ENCODE peak calls at places on chromosomes 1 and 21, in four cellular contexts. S is astrocyte of the cerebellum, Q is BE2C, U is dorsolateral prefrontal cortex. W is an unnamed sample.
A peak's percentile ranks its signal among the peaks of the same experiment; 100 is the strongest.

GRCh38 chr1:19435851-19436465 is 49.4 kb downstream of the CAPZB start:
- DNase-seq in Q (no peak), U (no peak), S (no peak), W (no peak)

GRCh38 chr1:1304331-1305299 is 3.1 kb downstream of the ACAP3 start:
- DNase-seq in Q (peak; percentile 97), U (peak; percentile 97), S (peak; percentile 15), W (no peak)

GRCh38 chr1:223645903-223646302 is 19.6 kb downstream of the CAPN8 start:
- DNase-seq in U (no peak), S (no peak), Q (no peak), W (no peak)

GRCh38 chr1:159829822-159830455 is 3.3 kb downstream of the SLAMF8 start:
- DNase-seq in U (no peak), Q (peak; percentile 22), S (peak; percentile 26), W (peak; percentile 38)

GRCh38 chr1:174274884-174275283 is 115.6 kb downstream of the RABGAP1L start:
- DNase-seq in Q (no peak), S (no peak), U (no peak), W (no peak)

GRCh38 chr1:15368888-15369287 is 40.8 kb upstream of the EFHD2 start:
- DNase-seq in S (no peak), U (no peak), Q (no peak), W (no peak)

GRCh38 chr1:27528701-27529637 is 39.0 kb upstream of the WASF2 start:
- DNase-seq in S (no peak), U (peak; percentile 69), Q (no peak), W (no peak)

GRCh38 chr21:44740721-44741120 is 29.3 kb upstream of the TSPEAR start:
- DNase-seq in Q (no peak), S (no peak), U (no peak), W (no peak)

GRCh38 chr1:246836647-246837046 is 95.1 kb downstream of the AHCTF1 start:
- DNase-seq in U (no peak), Q (no peak), S (no peak), W (no peak)

GRCh38 chr1:40153073-40153770 is 8.0 kb upstream of the RLF start:
- DNase-seq in S (peak; percentile 59), Q (peak; percentile 6), U (no peak), W (no peak)

GRCh38 chr1:10714337-10715114 is 81.9 kb downstream of the CASZ1 start:
- DNase-seq in Q (no peak), U (no peak), S (peak; percentile 9), W (no peak)

GRCh38 chr1:30617161-30617560 is 106.2 kb downstream of the MATN1 start:
- DNase-seq in Q (no peak), U (no peak), S (no peak), W (no peak)

GRCh38 chr1:44327679-44328491 is 27.2 kb downstream of the ERI3 start:
- DNase-seq in S (peak; percentile 100), Q (peak; percentile 81), U (no peak), W (peak; percentile 100)

GRCh38 chr1:23343246-23344110 is 606 bp downstream of the HNRNPR start:
- DNase-seq in S (no peak), U (no peak), Q (no peak), W (peak; percentile 52)

GRCh38 chr1:175015243-175015642 is 8.0 kb downstream of the MRPS14 start:
- DNase-seq in U (no peak), Q (no peak), S (no peak), W (no peak)

GRCh38 chr1:171965802-171966201 is 124.5 kb downstream of the DNM3 start:
- DNase-seq in U (no peak), S (no peak), Q (no peak), W (no peak)

GRCh38 chr1:112706505-112707216 is at the start of gene RHOC:
- DNase-seq in U (no peak), S (no peak), Q (peak; percentile 78), W (no peak)

GRCh38 chr1:226035915-226036314 is 26.6 kb upstream of the H3-3A start:
- DNase-seq in Q (no peak), U (no peak), S (no peak), W (no peak)

GRCh38 chr1:226038661-226039060 is 23.9 kb upstream of the H3-3A start:
- DNase-seq in Q (no peak), S (no peak), U (no peak), W (no peak)

GRCh38 chr1:226029568-226030225 is 30.6 kb upstream of the SDE2 start:
- DNase-seq in U (no peak), Q (peak; percentile 12), S (no peak), W (no peak)

GRCh38 chr1:226033599-226034390 is 28.7 kb upstream of the H3-3A start:
- DNase-seq in Q (no peak), U (no peak), S (no peak), W (no peak)

GRCh38 chr1:226034482-226034881 is 28.0 kb upstream of the H3-3A start:
- DNase-seq in U (peak; percentile 52), S (peak; percentile 98), Q (peak; percentile 14), W (no peak)
- TF ChIP-seq CTCF in U (no peak), S (no peak), Q (no peak), W (no peak)

GRCh38 chr1:243945727-243946126 is 95.7 kb upstream of the AKT3 start:
- DNase-seq in Q (no peak), S (no peak), U (no peak), W (no peak)

GRCh38 chr1:243946253-243946652 is 96.2 kb upstream of the AKT3 start:
- DNase-seq in U (no peak), S (no peak), Q (no peak), W (no peak)

GRCh38 chr1:243943671-243944428 is 93.8 kb upstream of the AKT3 start:
- DNase-seq in S (no peak), Q (no peak), U (no peak), W (peak; percentile 82)

GRCh38 chr1:243944429-243945160 is 94.6 kb upstream of the AKT3 start:
- DNase-seq in S (no peak), U (no peak), Q (no peak), W (peak; percentile 91)

DNA sequence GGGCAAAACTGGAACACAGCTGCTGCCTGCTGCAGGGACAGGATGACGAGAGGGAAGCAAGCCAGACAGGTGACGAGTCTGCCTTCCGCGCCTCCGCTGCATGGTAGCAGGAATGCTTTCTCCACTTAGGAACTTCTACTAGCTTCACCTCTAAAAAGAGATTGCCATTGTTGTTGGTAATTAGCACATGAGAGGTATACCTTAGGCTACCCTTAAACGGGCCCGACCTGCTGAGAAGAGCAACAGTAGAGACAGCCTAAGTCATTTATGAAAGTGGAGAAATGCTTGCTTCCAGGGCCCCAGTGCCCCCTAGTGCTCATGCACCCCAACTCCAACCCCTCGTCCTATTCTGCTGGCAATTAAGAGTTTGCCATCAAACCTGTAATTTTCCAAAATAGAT is 96.9 kb upstream of the AKT3 start:
- DNase-seq in U (no peak), Q (peak; percentile 28), S (no peak), W (no peak)
- TF ChIP-seq CTCF in U (peak; percentile 28), Q (peak; percentile 62), S (peak; percentile 23), W (peak; percentile 63)

DNA sequence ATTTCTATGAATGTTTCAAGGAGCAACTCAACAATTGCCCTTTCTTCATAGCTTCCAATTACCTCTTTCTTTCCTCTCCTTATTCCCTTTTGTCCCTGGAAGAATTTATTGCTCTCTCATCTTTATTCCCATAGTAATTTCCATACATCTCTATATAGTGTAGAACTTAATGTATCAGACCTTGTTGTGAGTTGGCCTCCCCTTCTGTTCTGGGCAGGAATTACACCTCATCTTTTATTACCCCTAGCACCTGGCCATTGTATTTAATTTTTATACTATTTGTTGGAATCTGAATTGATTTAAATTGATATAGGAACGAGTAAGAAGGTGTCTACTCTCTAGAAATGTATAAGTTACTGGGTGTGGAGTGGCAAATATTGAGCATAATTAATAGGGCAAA is 114.5 kb downstream of the CACHD1 start:
- DNase-seq in S (no peak), U (no peak), Q (no peak), W (no peak)
- TF ChIP-seq CTCF in S (peak; percentile 6), U (no peak), Q (peak; percentile 31), W (peak; percentile 44)

GRCh38 chr1:94463765-94464330 is 45.7 kb downstream of the ABCD3 start:
- DNase-seq in Q (peak; percentile 15), U (no peak), S (peak; percentile 18), W (peak; percentile 41)
- TF ChIP-seq CTCF in Q (peak; percentile 60), U (peak; percentile 64), S (peak; percentile 41), W (peak; percentile 76)

GRCh38 chr1:204152310-204153044 is 633 bp upstream of the ETNK2 start:
- DNase-seq in U (no peak), Q (no peak), S (no peak), W (no peak)
- TF ChIP-seq CTCF in U (no peak), Q (no peak), S (no peak), W (no peak)

GRCh38 chr1:179247923-179248322 is 18.4 kb upstream of the ABL2 start:
- DNase-seq in U (no peak), S (no peak), Q (no peak), W (no peak)

GRCh38 chr1:179252606-179253005 is 23.1 kb upstream of the ABL2 start:
- DNase-seq in U (no peak), Q (no peak), S (no peak), W (no peak)

GRCh38 chr1:179253286-179253972 is 24.0 kb upstream of the ABL2 start:
- DNase-seq in U (no peak), Q (no peak), S (no peak), W (no peak)

GRCh38 chr1:179251675-179252074 is 22.2 kb upstream of the ABL2 start:
- DNase-seq in U (no peak), S (peak; percentile 41), Q (no peak), W (no peak)
- TF ChIP-seq CTCF in U (peak; percentile 35), S (peak; percentile 55), Q (peak; percentile 61), W (peak; percentile 77)

GRCh38 chr21:36589352-36589971 is 109.5 kb upstream of the SIM2 start:
- DNase-seq in S (no peak), Q (peak; percentile 42), U (no peak), W (no peak)
- TF ChIP-seq CTCF in S (peak; percentile 55), Q (peak; percentile 57), U (no peak), W (peak; percentile 80)

DNA sequence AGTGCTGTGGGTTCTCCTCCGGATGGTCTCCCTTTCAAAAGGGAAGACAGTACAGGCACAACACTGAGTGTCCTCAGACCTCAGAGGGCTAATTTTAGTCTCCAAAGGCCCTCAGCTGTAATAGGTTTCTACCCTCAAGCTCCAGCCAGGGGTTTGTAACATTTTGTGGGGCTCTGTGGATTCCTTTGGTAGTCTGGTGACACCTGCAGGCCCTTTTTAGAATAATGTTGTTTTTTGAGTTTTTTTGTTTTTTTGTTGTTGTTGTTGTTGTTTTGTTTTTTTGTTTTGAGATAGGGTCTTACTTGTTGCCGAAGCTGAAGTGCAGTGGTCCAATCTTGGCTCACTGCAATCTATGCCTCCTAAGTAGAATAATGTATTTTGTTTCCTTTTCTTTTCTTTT is 15.0 kb upstream of the TMEM201 start:
- DNase-seq in U (no peak), S (no peak), Q (no peak), W (no peak)
- TF ChIP-seq CTCF in U (peak; percentile 26), S (peak; percentile 39), Q (peak; percentile 33), W (peak; percentile 52)

W was measured in epithelial cell of proximal tubule.